ENCODE peak calls at places on chromosomes 12 and 14, in ten cellular contexts. J, H, S, P, E, M, A, R, V and O are unnamed samples.
A peak's percentile ranks its signal among the peaks of the same experiment; 100 is the strongest.

GRCh38 chr14:87944987-87945604 is 47.9 kb downstream of the GALC start:
- DNase-seq in E (no peak), R (no peak), M (peak; percentile 20), J (no peak), P (no peak), A (no peak), V (no peak), H (peak; percentile 33), S (no peak), O (peak; percentile 26)

GRCh38 chr14:74514471-74514932 is 20.9 kb downstream of the ISCA2 start:
- DNase-seq in E (no peak), M (peak; percentile 78), V (no peak), P (no peak), A (no peak), H (no peak), J (no peak), R (peak; percentile 86), S (peak; percentile 82), O (no peak)

GRCh38 chr12:104485651-104486341 is 29.0 kb downstream of the CHST11 start:
- DNase-seq in S (peak; percentile 62), E (no peak), V (no peak), J (no peak), P (peak; percentile 30), H (no peak), R (no peak), A (no peak), M (no peak), O (no peak)

GRCh38 chr12:132438139-132438700 is 51.7 kb upstream of the FBRSL1 start:
- DNase-seq in S (no peak), V (no peak), R (no peak), H (no peak), P (no peak), M (no peak), J (no peak), A (no peak), E (no peak), O (no peak)

GRCh38 chr12:116200812-116201211 is 76.7 kb downstream of the MED13L start:
- DNase-seq in J (no peak), H (no peak), M (peak; percentile 15), V (no peak), P (no peak), S (no peak), R (no peak), A (no peak), E (no peak), O (peak; percentile 76)

GRCh38 chr14:101885254-101885576 is 79.2 kb upstream of the DYNC1H1 start:
- DNase-seq in S (peak; percentile 40), V (no peak), P (no peak), H (no peak), E (no peak), A (no peak), M (no peak), J (no peak), R (no peak), O (no peak)

GRCh38 chr12:58877243-58877743 is 43.0 kb downstream of the LRIG3 start:
- DNase-seq in J (no peak), A (no peak), V (peak; percentile 38), R (no peak), S (no peak), M (peak; percentile 59), E (peak; percentile 8), H (no peak), P (no peak), O (peak; percentile 66)

GRCh38 chr14:74955229-74955999 is at the start of gene PGF:
- DNase-seq in M (peak; percentile 90), R (peak; percentile 92), A (peak; percentile 5), P (peak; percentile 24), E (peak; percentile 50), S (peak; percentile 82), H (peak; percentile 7), V (peak; percentile 65), J (peak; percentile 20), O (no peak)